ENCODE peak calls at places on chromosome 16, in eight cellular contexts. One of them, this sample, is unnamed.
A peak's percentile ranks its signal among the peaks of the same experiment; 100 is the strongest.

GRCh38 chr16:1706386-1707192 is 594 bp downstream of the MAPK8IP3 start:
- DNase-seq in effector memory CD4-positive, alpha-beta T cell: no peak
- DNase-seq in mammary epithelial cell: no peak
- DNase-seq in stomach: no peak
- DNase-seq in pancreas: peak; percentile 90
- DNase-seq in thoracic aorta: no peak
- DNase-seq in astrocyte: peak; percentile 29
- DNase-seq in endothelial cell of umbilical vein: no peak
- DNase-seq in this sample: no peak

GRCh38 chr16:71337631-71338030 is 20.9 kb upstream of the CALB2 start:
- DNase-seq in thoracic aorta: no peak
- DNase-seq in endothelial cell of umbilical vein: no peak
- DNase-seq in mammary epithelial cell: peak; percentile 73
- DNase-seq in stomach: no peak
- DNase-seq in astrocyte: no peak
- DNase-seq in pancreas: no peak
- DNase-seq in effector memory CD4-positive, alpha-beta T cell: no peak
- DNase-seq in this sample: peak; percentile 37

GRCh38 chr16:88455610-88456355 is 2.7 kb downstream of the ZFPM1 start:
- DNase-seq in stomach: peak; percentile 49
- DNase-seq in astrocyte: peak; percentile 28
- DNase-seq in mammary epithelial cell: peak; percentile 43
- DNase-seq in thoracic aorta: no peak
- DNase-seq in pancreas: no peak
- DNase-seq in effector memory CD4-positive, alpha-beta T cell: peak; percentile 68
- DNase-seq in endothelial cell of umbilical vein: peak; percentile 49
- DNase-seq in this sample: no peak

GRCh38 chr16:82033006-82033405 is 2.0 kb upstream of the HSD17B2 start:
- DNase-seq in astrocyte: no peak
- DNase-seq in stomach: peak; percentile 84
- DNase-seq in mammary epithelial cell: no peak
- DNase-seq in effector memory CD4-positive, alpha-beta T cell: no peak
- DNase-seq in pancreas: peak; percentile 70
- DNase-seq in thoracic aorta: no peak
- DNase-seq in endothelial cell of umbilical vein: no peak
- DNase-seq in this sample: no peak

GRCh38 chr16:57151369-57151768 is 34.5 kb downstream of the PSME3IP1 start:
- DNase-seq in effector memory CD4-positive, alpha-beta T cell: no peak
- DNase-seq in mammary epithelial cell: no peak
- DNase-seq in stomach: peak; percentile 9
- DNase-seq in thoracic aorta: no peak
- DNase-seq in astrocyte: no peak
- DNase-seq in endothelial cell of umbilical vein: no peak
- DNase-seq in pancreas: no peak
- DNase-seq in this sample: no peak

GRCh38 chr16:88810868-88811599 is 694 bp downstream of the APRT start:
- DNase-seq in mammary epithelial cell: peak; percentile 77
- DNase-seq in thoracic aorta: peak; percentile 25
- DNase-seq in effector memory CD4-positive, alpha-beta T cell: peak; percentile 37
- DNase-seq in endothelial cell of umbilical vein: peak; percentile 69
- DNase-seq in pancreas: peak; percentile 94
- DNase-seq in stomach: peak; percentile 72
- DNase-seq in astrocyte: peak; percentile 57
- DNase-seq in this sample: no peak

GRCh38 chr16:53415504-53415903 is 18.8 kb upstream of the RBL2 start:
- DNase-seq in astrocyte: no peak
- DNase-seq in endothelial cell of umbilical vein: no peak
- DNase-seq in pancreas: no peak
- DNase-seq in thoracic aorta: no peak
- DNase-seq in mammary epithelial cell: peak; percentile 25
- DNase-seq in effector memory CD4-positive, alpha-beta T cell: no peak
- DNase-seq in stomach: no peak
- DNase-seq in this sample: no peak

GRCh38 chr16:1981972-1982574 is 804 bp upstream of the NOXO1 start:
- DNase-seq in pancreas: peak; percentile 52
- DNase-seq in stomach: no peak
- DNase-seq in effector memory CD4-positive, alpha-beta T cell: no peak
- DNase-seq in endothelial cell of umbilical vein: no peak
- DNase-seq in mammary epithelial cell: peak; percentile 68
- DNase-seq in thoracic aorta: no peak
- DNase-seq in astrocyte: no peak
- DNase-seq in this sample: no peak

DNA sequence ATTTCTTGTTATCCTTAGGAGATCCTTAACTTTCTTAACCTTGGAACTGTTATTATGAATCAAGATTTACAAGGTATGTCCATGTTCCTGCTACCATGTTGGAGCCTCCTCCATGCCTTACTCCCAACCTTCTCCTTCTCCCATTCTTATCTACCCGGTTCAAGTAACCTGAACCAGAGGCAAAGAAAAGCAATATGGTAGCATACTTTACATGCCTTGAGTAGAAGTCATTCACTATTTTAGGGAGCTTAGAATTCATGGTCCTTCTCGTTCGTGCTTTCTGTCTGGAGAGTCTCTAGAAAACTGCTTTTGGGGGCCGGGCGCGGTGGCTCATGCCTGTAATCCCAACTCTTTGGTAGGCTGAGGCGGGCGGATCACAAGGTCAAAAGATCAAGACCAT is 37.7 kb downstream of the LDHD start:
- DNase-seq in stomach: no peak
- DNase-seq in astrocyte: no peak
- DNase-seq in effector memory CD4-positive, alpha-beta T cell: no peak
- DNase-seq in thoracic aorta: no peak
- DNase-seq in pancreas: no peak
- DNase-seq in mammary epithelial cell: no peak
- DNase-seq in endothelial cell of umbilical vein: no peak
- DNase-seq in this sample: no peak
- H3K27ac ChIP-seq in stomach: no peak overlapping the region
- H3K27ac ChIP-seq in astrocyte: no peak overlapping the region
- H3K27ac ChIP-seq in effector memory CD4-positive, alpha-beta T cell: no peak overlapping the region
- H3K27ac ChIP-seq in thoracic aorta: no peak overlapping the region
- H3K27ac ChIP-seq in pancreas: no peak overlapping the region
- H3K27ac ChIP-seq in mammary epithelial cell: no peak overlapping the region
- H3K27ac ChIP-seq in endothelial cell of umbilical vein: no peak overlapping the region
- H3K27ac ChIP-seq in this sample: no peak overlapping the region

GRCh38 chr16:84618428-84619102 is 687 bp upstream of the COTL1 start:
- DNase-seq in astrocyte: peak; percentile 99
- DNase-seq in mammary epithelial cell: peak; percentile 93
- DNase-seq in pancreas: no peak
- DNase-seq in endothelial cell of umbilical vein: peak; percentile 87
- DNase-seq in thoracic aorta: no peak
- DNase-seq in effector memory CD4-positive, alpha-beta T cell: no peak
- DNase-seq in stomach: no peak
- DNase-seq in this sample: peak; percentile 78
- H3K27ac ChIP-seq in astrocyte: peak overlapping the region; percentile 60
- H3K27ac ChIP-seq in mammary epithelial cell: peak overlapping the region; percentile 77
- H3K27ac ChIP-seq in pancreas: peak overlapping the region; percentile 46
- H3K27ac ChIP-seq in endothelial cell of umbilical vein: peak overlapping the region; percentile 57
- H3K27ac ChIP-seq in thoracic aorta: peak overlapping the region; percentile 76
- H3K27ac ChIP-seq in effector memory CD4-positive, alpha-beta T cell: no peak overlapping the region
- H3K27ac ChIP-seq in stomach: peak overlapping the region; percentile 90
- H3K27ac ChIP-seq in this sample: peak overlapping the region; percentile 98

DNA sequence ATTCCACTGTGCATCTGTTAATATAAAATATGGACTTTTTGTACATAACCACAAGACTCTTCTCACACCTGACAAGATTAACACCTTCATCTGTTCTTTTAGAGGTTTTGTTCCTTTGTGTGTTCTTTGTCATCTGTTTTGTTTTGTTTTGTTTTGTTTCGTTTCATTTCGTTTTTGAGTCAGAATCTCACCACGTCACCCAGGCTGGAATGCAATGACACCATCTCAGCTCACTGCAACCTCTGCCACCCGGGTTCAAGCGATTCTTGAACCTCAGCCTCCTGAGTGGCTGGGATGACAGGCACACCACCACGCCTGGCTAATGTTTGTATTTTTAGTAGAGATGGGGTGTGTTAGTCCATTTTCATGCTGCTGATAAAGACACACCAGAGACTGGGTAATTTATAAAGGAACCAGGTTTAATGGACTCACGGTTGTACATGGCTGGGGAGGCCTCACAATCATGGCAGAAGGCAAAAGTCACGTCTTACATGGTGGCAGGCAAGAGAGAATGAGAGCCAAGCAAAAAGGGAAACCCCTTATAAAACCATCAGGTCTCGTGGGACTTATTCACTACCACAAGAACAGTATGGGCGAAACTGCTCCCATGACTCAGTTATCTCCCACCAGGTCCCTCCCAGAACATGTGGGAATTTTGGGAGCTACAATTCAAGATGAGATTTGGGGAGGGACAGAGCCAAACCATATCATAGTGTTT is 22.3 kb downstream of the C16orf90 start:
- DNase-seq in mammary epithelial cell: no peak
- DNase-seq in thoracic aorta: no peak
- DNase-seq in astrocyte: peak; percentile 34
- DNase-seq in stomach: no peak
- DNase-seq in pancreas: no peak
- DNase-seq in endothelial cell of umbilical vein: no peak
- DNase-seq in effector memory CD4-positive, alpha-beta T cell: no peak
- DNase-seq in this sample: no peak
- H3K27ac ChIP-seq in mammary epithelial cell: no peak overlapping the region
- H3K27ac ChIP-seq in thoracic aorta: no peak overlapping the region
- H3K27ac ChIP-seq in astrocyte: peak overlapping the region; percentile 49
- H3K27ac ChIP-seq in stomach: no peak overlapping the region
- H3K27ac ChIP-seq in pancreas: no peak overlapping the region
- H3K27ac ChIP-seq in endothelial cell of umbilical vein: no peak overlapping the region
- H3K27ac ChIP-seq in effector memory CD4-positive, alpha-beta T cell: no peak overlapping the region
- H3K27ac ChIP-seq in this sample: no peak overlapping the region

GRCh38 chr16:55914383-55914782 is 39.2 kb upstream of the CES5A start:
- DNase-seq in endothelial cell of umbilical vein: no peak
- DNase-seq in mammary epithelial cell: no peak
- DNase-seq in pancreas: no peak
- DNase-seq in stomach: no peak
- DNase-seq in effector memory CD4-positive, alpha-beta T cell: no peak
- DNase-seq in thoracic aorta: no peak
- DNase-seq in astrocyte: no peak
- DNase-seq in this sample: no peak
- H3K27ac ChIP-seq in endothelial cell of umbilical vein: no peak overlapping the region
- H3K27ac ChIP-seq in mammary epithelial cell: no peak overlapping the region
- H3K27ac ChIP-seq in pancreas: no peak overlapping the region
- H3K27ac ChIP-seq in stomach: no peak overlapping the region
- H3K27ac ChIP-seq in effector memory CD4-positive, alpha-beta T cell: no peak overlapping the region
- H3K27ac ChIP-seq in thoracic aorta: no peak overlapping the region
- H3K27ac ChIP-seq in astrocyte: no peak overlapping the region
- H3K27ac ChIP-seq in this sample: no peak overlapping the region

GRCh38 chr16:68468849-68469248 is 20.5 kb upstream of the SMPD3 start:
- DNase-seq in mammary epithelial cell: no peak
- DNase-seq in stomach: no peak
- DNase-seq in thoracic aorta: no peak
- DNase-seq in astrocyte: no peak
- DNase-seq in pancreas: no peak
- DNase-seq in endothelial cell of umbilical vein: no peak
- DNase-seq in effector memory CD4-positive, alpha-beta T cell: no peak
- DNase-seq in this sample: no peak

GRCh38 chr16:68473358-68474064 is 25.2 kb upstream of the SMPD3 start:
- DNase-seq in endothelial cell of umbilical vein: peak; percentile 24
- DNase-seq in mammary epithelial cell: no peak
- DNase-seq in effector memory CD4-positive, alpha-beta T cell: no peak
- DNase-seq in pancreas: no peak
- DNase-seq in astrocyte: no peak
- DNase-seq in stomach: no peak
- DNase-seq in thoracic aorta: no peak
- DNase-seq in this sample: no peak

GRCh38 chr16:68469728-68470460 is 21.6 kb upstream of the SMPD3 start:
- DNase-seq in pancreas: no peak
- DNase-seq in stomach: no peak
- DNase-seq in endothelial cell of umbilical vein: peak; percentile 70
- DNase-seq in effector memory CD4-positive, alpha-beta T cell: no peak
- DNase-seq in thoracic aorta: no peak
- DNase-seq in astrocyte: no peak
- DNase-seq in mammary epithelial cell: no peak
- DNase-seq in this sample: no peak

GRCh38 chr16:68472581-68472980 is 24.3 kb upstream of the SMPD3 start:
- DNase-seq in stomach: no peak
- DNase-seq in pancreas: no peak
- DNase-seq in thoracic aorta: no peak
- DNase-seq in mammary epithelial cell: no peak
- DNase-seq in effector memory CD4-positive, alpha-beta T cell: no peak
- DNase-seq in endothelial cell of umbilical vein: no peak
- DNase-seq in astrocyte: no peak
- DNase-seq in this sample: no peak

GRCh38 chr16:68470461-68471150 is 22.3 kb upstream of the SMPD3 start:
- DNase-seq in mammary epithelial cell: no peak
- DNase-seq in effector memory CD4-positive, alpha-beta T cell: no peak
- DNase-seq in stomach: no peak
- DNase-seq in thoracic aorta: no peak
- DNase-seq in pancreas: no peak
- DNase-seq in astrocyte: no peak
- DNase-seq in endothelial cell of umbilical vein: no peak
- DNase-seq in this sample: no peak
- H3K27ac ChIP-seq in mammary epithelial cell: no peak overlapping the region
- H3K27ac ChIP-seq in effector memory CD4-positive, alpha-beta T cell: peak overlapping the region; percentile 29
- H3K27ac ChIP-seq in stomach: peak overlapping the region; percentile 77
- H3K27ac ChIP-seq in thoracic aorta: peak overlapping the region; percentile 41
- H3K27ac ChIP-seq in pancreas: peak overlapping the region; percentile 51
- H3K27ac ChIP-seq in astrocyte: no peak overlapping the region
- H3K27ac ChIP-seq in endothelial cell of umbilical vein: no peak overlapping the region
- H3K27ac ChIP-seq in this sample: no peak overlapping the region

GRCh38 chr16:12059216-12059769 is 82.8 kb downstream of the SNX29 start:
- DNase-seq in thoracic aorta: no peak
- DNase-seq in pancreas: no peak
- DNase-seq in effector memory CD4-positive, alpha-beta T cell: no peak
- DNase-seq in astrocyte: no peak
- DNase-seq in mammary epithelial cell: no peak
- DNase-seq in endothelial cell of umbilical vein: no peak
- DNase-seq in stomach: no peak
- DNase-seq in this sample: no peak
- H3K27ac ChIP-seq in thoracic aorta: peak overlapping the region; percentile 27
- H3K27ac ChIP-seq in pancreas: no peak overlapping the region
- H3K27ac ChIP-seq in effector memory CD4-positive, alpha-beta T cell: no peak overlapping the region
- H3K27ac ChIP-seq in astrocyte: no peak overlapping the region
- H3K27ac ChIP-seq in mammary epithelial cell: no peak overlapping the region
- H3K27ac ChIP-seq in endothelial cell of umbilical vein: no peak overlapping the region
- H3K27ac ChIP-seq in stomach: peak overlapping the region; percentile 34
- H3K27ac ChIP-seq in this sample: no peak overlapping the region

DNA sequence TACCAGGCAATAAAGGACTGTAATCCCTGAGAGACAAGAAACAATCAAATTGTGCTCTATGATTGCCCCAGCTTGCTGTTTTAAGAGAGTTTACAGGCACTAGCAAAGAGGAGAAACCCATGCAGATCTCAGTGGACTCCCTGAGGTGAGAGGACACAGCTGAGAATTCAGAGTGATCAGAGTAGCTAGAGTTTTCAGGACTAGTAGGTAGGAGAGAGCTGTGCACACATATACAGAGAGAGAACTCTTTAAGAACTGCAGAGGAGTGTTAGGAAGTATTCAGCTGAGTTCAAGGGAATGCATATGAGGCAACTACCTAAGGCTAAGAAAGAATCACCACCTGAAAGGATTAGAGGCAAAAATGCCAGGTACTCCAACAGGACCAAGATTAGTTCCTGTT is 904.8 kb downstream of the CDH8 start:
- DNase-seq in mammary epithelial cell: no peak
- DNase-seq in pancreas: no peak
- DNase-seq in stomach: no peak
- DNase-seq in thoracic aorta: no peak
- DNase-seq in endothelial cell of umbilical vein: no peak
- DNase-seq in astrocyte: no peak
- DNase-seq in effector memory CD4-positive, alpha-beta T cell: no peak
- DNase-seq in this sample: no peak
- H3K27ac ChIP-seq in mammary epithelial cell: no peak overlapping the region
- H3K27ac ChIP-seq in pancreas: no peak overlapping the region
- H3K27ac ChIP-seq in stomach: no peak overlapping the region
- H3K27ac ChIP-seq in thoracic aorta: no peak overlapping the region
- H3K27ac ChIP-seq in endothelial cell of umbilical vein: no peak overlapping the region
- H3K27ac ChIP-seq in astrocyte: no peak overlapping the region
- H3K27ac ChIP-seq in effector memory CD4-positive, alpha-beta T cell: no peak overlapping the region
- H3K27ac ChIP-seq in this sample: no peak overlapping the region